ENCODE peak calls at places on chromosomes 5 and 9, in six cellular contexts. Y, A, Z, B, S and U are unnamed samples.

GRCh38 chr9:16830806-16831205 is 39.7 kb downstream of the BNC2 start:
- DNase-seq in Y (no peak), A (no peak), Z (no peak), B (no peak), S (no peak), U (no peak)

GRCh38 chr9:134778841-134779411 is 101.7 kb upstream of the FCN2 start:
- DNase-seq in Y (peak; percentile 86), A (no peak), Z (no peak), B (peak; percentile 81), S (peak; percentile 61), U (no peak)

GRCh38 chr9:133205996-133206931 is 2.8 kb downstream of the OBP2B start:
- DNase-seq in Y (no peak), A (no peak), Z (no peak), B (no peak), S (no peak), U (no peak)

GRCh38 chr5:58462623-58463230 is 2.8 kb upstream of the PLK2 start:
- DNase-seq in Y (peak; percentile 10), A (peak; percentile 33), Z (no peak), B (no peak), S (peak; percentile 67), U (peak; percentile 41)

GRCh38 chr5:32027093-32027716 is 146.9 kb downstream of the GOLPH3 start:
- DNase-seq in Y (no peak), A (no peak), Z (no peak), B (no peak), S (no peak), U (no peak)

GRCh38 chr5:37841223-37841622 is 1.4 kb upstream of the GDNF start:
- DNase-seq in Y (no peak), A (no peak), Z (no peak), B (no peak), S (no peak), U (no peak)

GRCh38 chr5:171617787-171618690 is 167.6 kb upstream of the SMIM23 start:
- DNase-seq in Y (no peak), A (no peak), Z (no peak), B (no peak), S (no peak), U (no peak)

GRCh38 chr5:151016700-151017099 is 3.7 kb upstream of the GPX3 start:
- DNase-seq in Y (no peak), A (no peak), Z (no peak), B (peak; percentile 56), S (no peak), U (no peak)

GRCh38 chr5:103510851-103511553 is 51.6 kb downstream of the NUDT12 start:
- DNase-seq in Y (no peak), A (no peak), Z (no peak), B (no peak), S (no peak), U (no peak)

GRCh38 chr5:146528232-146528631 is 12.2 kb upstream of the GPR151 start:
- DNase-seq in Y (no peak), A (no peak), Z (no peak), B (no peak), S (no peak), U (no peak)

GRCh38 chr9:37209431-37210386 is 89.3 kb downstream of the ZCCHC7 start:
- DNase-seq in Y (peak; percentile 17), A (no peak), Z (peak; percentile 5), B (no peak), S (no peak), U (no peak)

GRCh38 chr5:10828241-10828640 is 67.2 kb upstream of the DAP start:
- DNase-seq in Y (no peak), A (no peak), Z (no peak), B (no peak), S (no peak), U (no peak)

GRCh38 chr9:131668439-131669233 is 71.2 kb downstream of the RAPGEF1 start:
- DNase-seq in Y (no peak), A (peak; percentile 50), Z (peak; percentile 29), B (peak; percentile 48), S (peak; percentile 89), U (no peak)

GRCh38 chr5:149684371-149684770 is 45.7 kb upstream of the PPARGC1B start:
- DNase-seq in Y (no peak), A (no peak), Z (no peak), B (no peak), S (no peak), U (no peak)

GRCh38 chr9:80679920-80680319 is 1009.4 kb downstream of the TLE1 start:
- DNase-seq in Y (no peak), A (no peak), Z (no peak), B (no peak), S (no peak), U (no peak)

GRCh38 chr5:119483155-119483554 is 30.9 kb downstream of the HSD17B4 start:
- DNase-seq in Y (no peak), A (no peak), Z (no peak), B (no peak), S (no peak), U (no peak)

GRCh38 chr5:65076251-65076869 is 307.6 kb downstream of the CWC27 start:
- DNase-seq in Y (peak; percentile 64), A (no peak), Z (no peak), B (peak; percentile 40), S (peak; percentile 76), U (peak; percentile 28)

GRCh38 chr5:69001605-69002004 is 92.2 kb upstream of the SLC30A5 start:
- DNase-seq in Y (peak; percentile 39), A (no peak), Z (no peak), B (no peak), S (no peak), U (no peak)

GRCh38 chr5:68376931-68377330 is 161.4 kb downstream of the PIK3R1 start:
- DNase-seq in Y (no peak), A (no peak), Z (no peak), B (no peak), S (no peak), U (no peak)

GRCh38 chr9:94859891-94860290 is 133.4 kb downstream of the AOPEP start:
- DNase-seq in Y (no peak), A (no peak), Z (no peak), B (no peak), S (no peak), U (no peak)

GRCh38 chr5:35003018-35003957 is 44.5 kb downstream of the AGXT2 start:
- DNase-seq in Y (peak; percentile 87), A (peak; percentile 9), Z (peak; percentile 54), B (peak; percentile 40), S (peak; percentile 64), U (peak; percentile 25)

GRCh38 chr5:142151436-142152382 is 43.1 kb downstream of the NDFIP1 start:
- DNase-seq in Y (no peak), A (peak; percentile 75), Z (peak; percentile 19), B (no peak), S (peak; percentile 55), U (peak; percentile 30)

GRCh38 chr5:127001621-127002296 is 28.6 kb downstream of the MARCHF3 start:
- DNase-seq in Y (no peak), A (no peak), Z (no peak), B (no peak), S (no peak), U (no peak)

GRCh38 chr9:135480071-135480941 is 724 bp downstream of the PPP1R26 start:
- DNase-seq in Y (peak; percentile 60), A (no peak), Z (no peak), B (peak; percentile 61), S (peak; percentile 59), U (no peak)

GRCh38 chr5:31193591-31194457 is at the start of gene CDH6:
- DNase-seq in Y (peak; percentile 89), A (no peak), Z (peak; percentile 14), B (peak; percentile 43), S (no peak), U (peak; percentile 71)

GRCh38 chr9:98855592-98855991 is 48.1 kb downstream of the GALNT12 start:
- DNase-seq in Y (no peak), A (no peak), Z (no peak), B (no peak), S (no peak), U (no peak)

GRCh38 chr5:1330847-1331831 is 13.8 kb downstream of the CLPTM1L start:
- DNase-seq in Y (no peak), A (no peak), Z (no peak), B (no peak), S (no peak), U (no peak)

GRCh38 chr9:129702563-129702962 is 37.1 kb downstream of the PRRX2 start:
- DNase-seq in Y (no peak), A (no peak), Z (no peak), B (no peak), S (no peak), U (no peak)